ENCODE peak calls at places on chromosomes 6 and 20, in nine cellular contexts. J is HCT116; O is NCI-H748 treated with DMSO at 0.1 percent for 48 hours; N is sciatic nerve; Y is HS-5; D is stimulated activated CD4-positive, alpha-beta T cell treated with anti-CD3 and anti-CD28 coated beads, Interleukin-2, amount 100 ng/mL, for 48 hours; R is foreskin keratinocyte; B is NK-92 treated with Interleukin-12 subunit alpha and Interleukin-12 subunit beta, amount 100 ng/mL, for 24 hours; T is myocyte. G is an unnamed sample.

GRCh38 chr20:17796096-17796563 is 96.4 kb downstream of the BANF2 start:
- DNase-seq in N (no peak), D (no peak), T (peak; percentile 67), R (no peak), Y (no peak), J (no peak), O (no peak), B (no peak), G (no peak)

GRCh38 chr20:3276400-3277015 is 37.5 kb upstream of the SLC4A11 start:
- DNase-seq in N (no peak), O (peak; percentile 51), B (no peak), D (no peak), J (peak; percentile 35), R (no peak), Y (no peak), T (peak; percentile 16), G (no peak)

GRCh38 chr6:157265630-157266029 is 57.7 kb downstream of the TMEM242 start:
- DNase-seq in B (no peak), D (no peak), T (no peak), R (no peak), O (no peak), N (peak; percentile 33), J (no peak), Y (no peak), G (no peak)

GRCh38 chr6:20876016-20876415 is 341.8 kb downstream of the CDKAL1 start:
- DNase-seq in Y (peak; percentile 70), R (no peak), N (no peak), O (no peak), B (no peak), J (no peak), T (peak; percentile 72), D (no peak), G (no peak)

GRCh38 chr6:44304282-44305199 is 8.6 kb downstream of the AARS2 start:
- DNase-seq in D (peak; percentile 37), R (no peak), N (no peak), J (peak; percentile 10), Y (no peak), T (peak; percentile 46), B (no peak), O (no peak), G (no peak)

GRCh38 chr6:39885691-39886090 is 48.6 kb downstream of the MOCS1 start:
- DNase-seq in T (no peak), B (no peak), O (no peak), R (no peak), N (no peak), Y (no peak), J (no peak), D (no peak), G (no peak)

GRCh38 chr6:5457036-5457435 is 195.7 kb downstream of the FARS2 start:
- DNase-seq in D (no peak), N (no peak), O (no peak), B (no peak), Y (no peak), T (peak; percentile 73), J (no peak), R (no peak), G (no peak)

GRCh38 chr6:158389188-158389919 is 77.1 kb downstream of the TULP4 start:
- DNase-seq in N (no peak), Y (no peak), O (no peak), D (no peak), T (no peak), R (no peak), J (no peak), B (no peak), G (no peak)

GRCh38 chr6:82909551-82909950 is 156.1 kb downstream of the UBE3D start:
- DNase-seq in Y (no peak), D (no peak), J (no peak), T (peak; percentile 83), R (no peak), N (no peak), O (no peak), B (no peak), G (no peak)

GRCh38 chr6:26028753-26029569 is 58.3 kb upstream of the HFE start:
- DNase-seq in T (no peak), B (no peak), R (no peak), D (no peak), O (no peak), Y (no peak), N (no peak), J (no peak), G (no peak)

GRCh38 chr6:139338845-139339244 is 35.6 kb downstream of the CITED2 start:
- DNase-seq in Y (no peak), O (no peak), B (no peak), T (peak; percentile 77), R (no peak), N (no peak), D (no peak), J (no peak), G (no peak)

GRCh38 chr6:30556714-30556963 is 350 bp upstream of the GNL1 start:
- DNase-seq in O (peak; percentile 85), T (no peak), R (peak; percentile 87), B (peak; percentile 89), J (peak; percentile 91), D (peak; percentile 72), N (peak; percentile 92), Y (no peak), G (no peak)

GRCh38 chr6:29850011-29850553 is 22.5 kb downstream of the HLA-G start:
- DNase-seq in B (no peak), J (no peak), R (peak; percentile 23), Y (no peak), D (peak; percentile 26), O (peak; percentile 53), T (no peak), N (no peak), G (no peak)

GRCh38 chr6:33886673-33887144 is 82.9 kb upstream of the MLN start:
- DNase-seq in N (no peak), O (no peak), T (peak; percentile 54), B (no peak), J (no peak), D (no peak), Y (peak; percentile 31), R (peak; percentile 58), G (no peak)

GRCh38 chr6:2794171-2794730 is 29.1 kb downstream of the WRNIP1 start:
- DNase-seq in D (no peak), B (no peak), N (no peak), T (no peak), R (peak; percentile 40), O (no peak), Y (no peak), J (no peak), G (no peak)

GRCh38 chr20:57938158-57939108 is 228.6 kb upstream of the PMEPA1 start:
- DNase-seq in T (no peak), N (no peak), J (no peak), Y (no peak), D (no peak), O (no peak), R (no peak), B (no peak), G (no peak)

GRCh38 chr20:19361801-19362200 is 149.4 kb downstream of the SLC24A3 start:
- DNase-seq in R (no peak), D (no peak), B (no peak), T (no peak), O (no peak), J (no peak), Y (no peak), N (no peak), G (no peak)

GRCh38 chr20:7841967-7842301 is 98.3 kb downstream of the HAO1 start:
- DNase-seq in Y (peak; percentile 80), O (no peak), D (no peak), N (no peak), T (peak; percentile 57), B (no peak), J (no peak), R (peak; percentile 82), G (peak; percentile 75)